ENCODE peak calls at places on chromosomes 3 and 15, in six cellular contexts. M, W, X, A, P and Z are unnamed samples.

GRCh38 chr3:25505581-25505980 is 77.5 kb downstream of the RARB start:
- DNase-seq in P (no peak), W (no peak), X (no peak), A (no peak), M (no peak), Z (no peak)

GRCh38 chr3:186532641-186533072 is 11.5 kb downstream of the CRYGS start:
- DNase-seq in W (no peak), M (no peak), A (no peak), P (no peak), X (no peak), Z (no peak)

GRCh38 chr3:135440233-135440632 is 525.3 kb upstream of the PPP2R3A start:
- DNase-seq in P (no peak), M (no peak), A (no peak), W (no peak), X (no peak), Z (no peak)

GRCh38 chr3:14130230-14130629 is 5.4 kb downstream of the TMEM43 start:
- DNase-seq in A (no peak), W (no peak), X (no peak), M (no peak), P (no peak), Z (no peak)

GRCh38 chr15:70906842-70907241 is 14.2 kb downstream of the LRRC49 start:
- DNase-seq in X (no peak), P (no peak), W (no peak), M (no peak), A (no peak), Z (no peak)

GRCh38 chr3:137012097-137012501 is 54.3 kb downstream of the IL20RB start:
- DNase-seq in W (no peak), X (no peak), A (no peak), P (no peak), M (no peak), Z (no peak)

GRCh38 chr3:138694287-138695007 is 85.9 kb downstream of the FAIM start:
- DNase-seq in P (no peak), M (no peak), X (peak), A (no peak), W (no peak), Z (no peak)

GRCh38 chr3:126480864-126481263 is 5.2 kb upstream of the ZXDC start:
- DNase-seq in M (no peak), X (no peak), A (no peak), W (no peak), P (no peak), Z (peak)

GRCh38 chr15:81002254-81003022 is 1.7 kb downstream of the TLNRD1 start:
- DNase-seq in W (no peak), X (no peak), P (no peak), M (no peak), A (peak), Z (peak)

GRCh38 chr15:31598620-31599019 is 272.0 kb downstream of the KLF13 start:
- DNase-seq in P (no peak), M (no peak), W (no peak), X (no peak), A (peak), Z (no peak)

GRCh38 chr3:114846779-114847178 is 300.3 kb downstream of the ZBTB20 start:
- DNase-seq in P (no peak), W (no peak), A (no peak), M (no peak), X (no peak), Z (no peak)

GRCh38 chr15:70142322-70143191 is 44.8 kb upstream of the TLE3 start:
- DNase-seq in M (peak), X (no peak), A (no peak), W (no peak), P (no peak), Z (peak)

GRCh38 chr3:197511853-197512635 is 43.7 kb downstream of the BDH1 start:
- DNase-seq in A (no peak), X (no peak), M (no peak), W (no peak), P (no peak), Z (no peak)

GRCh38 chr3:46544771-46545503 is 21.2 kb downstream of the LRRC2 start:
- DNase-seq in A (no peak), P (no peak), X (no peak), W (no peak), M (no peak), Z (no peak)

GRCh38 chr3:171842864-171843511 is at the start of gene TMEM212:
- DNase-seq in M (no peak), W (no peak), A (no peak), P (no peak), X (no peak), Z (no peak)

GRCh38 chr15:71069693-71070092 is 45.6 kb upstream of the THSD4 start:
- DNase-seq in M (no peak), A (no peak), W (no peak), P (no peak), X (no peak), Z (no peak)

GRCh38 chr3:66098436-66098835 is 59.7 kb upstream of the MAGI1 start:
- DNase-seq in P (no peak), M (no peak), A (no peak), W (no peak), X (no peak), Z (no peak)

GRCh38 chr15:77650285-77650684 is 17.6 kb upstream of the LINGO1 start:
- DNase-seq in P (no peak), W (no peak), M (no peak), X (no peak), A (peak), Z (no peak)

GRCh38 chr3:30084971-30085403 is 521.4 kb upstream of the TGFBR2 start:
- DNase-seq in X (no peak), P (no peak), W (no peak), A (no peak), M (no peak), Z (no peak)